ENCODE peak calls at places on chromosomes 12 and 14, in seven cellular contexts. D is neural progenitor cell, B is cortex of kidney, M is ascending aorta, O is left ventricle myocardium inferior, P is AG08395, L is midbrain. G is an unnamed sample.

GRCh38 chr14:54818201-54819133 is 84.2 kb downstream of the GCH1 start:
- DNase-seq in B (no peak), O (no peak), P (peak; percentile 78), D (peak; percentile 44), M (no peak), L (no peak), G (no peak)

GRCh38 chr12:1882405-1882804 is 36.0 kb downstream of the CACNA2D4 start:
- DNase-seq in D (no peak), O (no peak), B (no peak), M (no peak), P (no peak), L (no peak), G (no peak)

GRCh38 chr12:6915023-6915788 is 826 bp downstream of the ENO2 start:
- DNase-seq in M (no peak), P (no peak), B (no peak), L (no peak), D (peak; percentile 81), O (peak; percentile 45), G (no peak)

GRCh38 chr14:22400590-22401259 is 188.3 kb downstream of the DAD1 start:
- DNase-seq in D (no peak), M (no peak), L (no peak), O (no peak), B (no peak), P (no peak), G (no peak)

GRCh38 chr12:56158926-56159461 is 835 bp downstream of the MYL6 start:
- DNase-seq in O (peak; percentile 81), D (peak; percentile 77), L (peak; percentile 28), P (peak; percentile 76), B (no peak), M (peak; percentile 63), G (peak; percentile 32)

GRCh38 chr12:64568313-64568712 is 42.0 kb upstream of the RASSF3 start:
- DNase-seq in L (no peak), O (no peak), M (no peak), P (no peak), B (no peak), D (no peak), G (no peak)

GRCh38 chr12:112216223-112216622 is 90.9 kb downstream of the TRAFD1 start:
- DNase-seq in P (no peak), M (no peak), B (no peak), D (no peak), O (no peak), L (no peak), G (no peak)

GRCh38 chr14:90276627-90277367 is 20.4 kb downstream of the PSMC1 start:
- DNase-seq in P (no peak), D (peak; percentile 10), M (no peak), L (no peak), O (no peak), B (no peak), G (no peak)

GRCh38 chr14:96567289-96567899 is 65.2 kb downstream of the PAPOLA start:
- DNase-seq in O (no peak), M (no peak), D (peak; percentile 41), L (peak; percentile 44), P (peak; percentile 56), B (no peak), G (no peak)

GRCh38 chr12:33322519-33322918 is 117.1 kb downstream of the SYT10 start:
- DNase-seq in P (no peak), D (peak; percentile 5), M (no peak), B (no peak), L (no peak), O (no peak), G (no peak)

GRCh38 chr12:77231548-77231947 is 166.2 kb upstream of the E2F7 start:
- DNase-seq in D (no peak), M (no peak), L (no peak), P (peak; percentile 68), B (no peak), O (peak; percentile 73), G (no peak)

GRCh38 chr14:73422515-73422914 is 35.8 kb downstream of the NUMB start:
- DNase-seq in L (no peak), M (no peak), B (no peak), O (no peak), P (no peak), D (no peak), G (no peak)

GRCh38 chr12:10722905-10723866 is at the start of gene YBX3:
- DNase-seq in P (peak; percentile 87), D (peak; percentile 83), M (peak; percentile 56), B (no peak), O (peak; percentile 90), L (peak; percentile 66), G (peak; percentile 26)

GRCh38 chr12:123269980-123270379 is 1.7 kb downstream of the CDK2AP1 start:
- DNase-seq in B (no peak), O (no peak), P (no peak), D (peak; percentile 47), M (no peak), L (peak; percentile 57), G (no peak)

G was measured in esophagus squamous epithelium.